ENCODE peak calls at places on chromosome 15, in four cellular contexts. S, M, N and W are unnamed samples.

GRCh38 chr15:98884894-98885293 is 122.7 kb downstream of the PGPEP1L start:
- DNase-seq in S (no peak), M (no peak), N (no peak), W (no peak)

GRCh38 chr15:85772668-85773067 is 22.1 kb downstream of the KLHL25 start:
- DNase-seq in M (no peak), S (peak), N (peak), W (no peak)

GRCh38 chr15:68817304-68818087 is 3.2 kb downstream of the ANP32A start:
- DNase-seq in M (peak), N (peak), S (peak), W (peak)

GRCh38 chr15:89496155-89497098 is at the start of gene RHCG:
- DNase-seq in N (peak), M (no peak), S (peak), W (no peak)

GRCh38 chr15:86624261-86625036 is 544.8 kb downstream of the AGBL1 start:
- DNase-seq in N (peak), M (peak), S (peak), W (no peak)

GRCh38 chr15:80599359-80599758 is 95.8 kb upstream of the ABHD17C start:
- DNase-seq in S (no peak), M (no peak), N (no peak), W (no peak)

GRCh38 chr15:32683906-32684584 is 33.8 kb upstream of the GREM1 start:
- DNase-seq in N (no peak), M (peak), S (no peak), W (no peak)

GRCh38 chr15:35696767-35697231 is 150.8 kb upstream of the DPH6 start:
- DNase-seq in M (peak), S (no peak), N (no peak), W (no peak)

GRCh38 chr15:38867556-38867955 is 302.9 kb upstream of the RASGRP1 start:
- DNase-seq in S (no peak), N (no peak), M (no peak), W (no peak)

GRCh38 chr15:78810377-78811123 is 714 bp downstream of the ADAMTS7 start:
- DNase-seq in N (peak), S (peak), M (no peak), W (no peak)

GRCh38 chr15:57746752-57747151 is 40.2 kb downstream of the POLR2M start:
- DNase-seq in M (no peak), N (no peak), S (no peak), W (no peak)